ENCODE peak calls at places on chromosomes 6 and 20, in five cellular contexts. One of them, this sample, is unnamed.

GRCh38 chr6:50249493-50249892 is 199.8 kb upstream of the DEFB112 start:
- DNase-seq in transverse colon: no peak
- DNase-seq in suprapubic skin: no peak
- DNase-seq in GM23338: no peak
- DNase-seq in HL-60: no peak
- DNase-seq in this sample: no peak

GRCh38 chr20:330233-331149 is 5.1 kb downstream of the SOX12 start:
- DNase-seq in transverse colon: no peak
- DNase-seq in suprapubic skin: no peak
- DNase-seq in GM23338: peak
- DNase-seq in HL-60: peak
- DNase-seq in this sample: peak

GRCh38 chr6:80254716-80255115 is 148.2 kb downstream of the BCKDHB start:
- DNase-seq in transverse colon: no peak
- DNase-seq in suprapubic skin: no peak
- DNase-seq in GM23338: no peak
- DNase-seq in HL-60: no peak
- DNase-seq in this sample: no peak

GRCh38 chr20:16712541-16712947 is 17.3 kb upstream of the SNRPB2 start:
- DNase-seq in transverse colon: no peak
- DNase-seq in suprapubic skin: no peak
- DNase-seq in GM23338: no peak
- DNase-seq in HL-60: peak
- DNase-seq in this sample: no peak

GRCh38 chr20:45917790-45918141 is 5.8 kb upstream of the PLTP start:
- DNase-seq in transverse colon: no peak
- DNase-seq in suprapubic skin: no peak
- DNase-seq in GM23338: no peak
- DNase-seq in HL-60: no peak
- DNase-seq in this sample: no peak

GRCh38 chr6:163123098-163123497 is 291.4 kb upstream of the QKI start:
- DNase-seq in transverse colon: no peak
- DNase-seq in suprapubic skin: no peak
- DNase-seq in GM23338: peak
- DNase-seq in HL-60: no peak
- DNase-seq in this sample: no peak

GRCh38 chr6:38973178-38974057 is 75.2 kb upstream of the GLP1R start:
- DNase-seq in transverse colon: no peak
- DNase-seq in suprapubic skin: no peak
- DNase-seq in GM23338: peak
- DNase-seq in HL-60: peak
- DNase-seq in this sample: peak

GRCh38 chr20:60057866-60058807 is 99.9 kb downstream of the CDH26 start:
- DNase-seq in transverse colon: peak
- DNase-seq in suprapubic skin: no peak
- DNase-seq in GM23338: peak
- DNase-seq in HL-60: peak
- DNase-seq in this sample: no peak

GRCh38 chr6:117423754-117424153 is 2.0 kb downstream of the ROS1 start:
- DNase-seq in transverse colon: no peak
- DNase-seq in suprapubic skin: no peak
- DNase-seq in GM23338: no peak
- DNase-seq in HL-60: no peak
- DNase-seq in this sample: no peak

GRCh38 chr20:34706912-34707784 is 3.0 kb downstream of the TP53INP2 start:
- DNase-seq in transverse colon: no peak
- DNase-seq in suprapubic skin: no peak
- DNase-seq in GM23338: no peak
- DNase-seq in HL-60: no peak
- DNase-seq in this sample: no peak

GRCh38 chr20:18653736-18654447 is 66.0 kb downstream of the DTD1 start:
- DNase-seq in transverse colon: no peak
- DNase-seq in suprapubic skin: no peak
- DNase-seq in GM23338: no peak
- DNase-seq in HL-60: no peak
- DNase-seq in this sample: no peak

GRCh38 chr6:148479498-148479897 is 136.9 kb downstream of the SASH1 start:
- DNase-seq in transverse colon: no peak
- DNase-seq in suprapubic skin: no peak
- DNase-seq in GM23338: no peak
- DNase-seq in HL-60: no peak
- DNase-seq in this sample: no peak

GRCh38 chr20:14948416-14948815 is 611.0 kb upstream of the FLRT3 start:
- DNase-seq in transverse colon: no peak
- DNase-seq in suprapubic skin: no peak
- DNase-seq in GM23338: no peak
- DNase-seq in HL-60: no peak
- DNase-seq in this sample: peak

GRCh38 chr6:30703821-30704220 is 13.0 kb upstream of the NRM start:
- DNase-seq in transverse colon: no peak
- DNase-seq in suprapubic skin: no peak
- DNase-seq in GM23338: no peak
- DNase-seq in HL-60: peak
- DNase-seq in this sample: no peak

GRCh38 chr6:105592329-105592728 is 189.4 kb upstream of the PREP start:
- DNase-seq in transverse colon: no peak
- DNase-seq in suprapubic skin: no peak
- DNase-seq in GM23338: no peak
- DNase-seq in HL-60: no peak
- DNase-seq in this sample: no peak

GRCh38 chr6:90454835-90455427 is 131.9 kb downstream of the MAP3K7 start:
- DNase-seq in transverse colon: no peak
- DNase-seq in suprapubic skin: no peak
- DNase-seq in GM23338: no peak
- DNase-seq in HL-60: no peak
- DNase-seq in this sample: no peak

GRCh38 chr6:1381397-1382330 is 7.7 kb upstream of the FOXF2 start:
- DNase-seq in transverse colon: peak
- DNase-seq in suprapubic skin: no peak
- DNase-seq in GM23338: peak
- DNase-seq in HL-60: no peak
- DNase-seq in this sample: peak

GRCh38 chr6:33904050-33904827 is 100.4 kb upstream of the MLN start:
- DNase-seq in transverse colon: peak
- DNase-seq in suprapubic skin: no peak
- DNase-seq in GM23338: no peak
- DNase-seq in HL-60: no peak
- DNase-seq in this sample: no peak

GRCh38 chr6:118685823-118686449 is 34.5 kb upstream of the CEP85L start:
- DNase-seq in transverse colon: no peak
- DNase-seq in suprapubic skin: no peak
- DNase-seq in GM23338: peak
- DNase-seq in HL-60: no peak
- DNase-seq in this sample: no peak

GRCh38 chr20:53581444-53582311 is 12.0 kb downstream of the ZNF217 start:
- DNase-seq in transverse colon: peak
- DNase-seq in suprapubic skin: no peak
- DNase-seq in GM23338: no peak
- DNase-seq in HL-60: peak
- DNase-seq in this sample: no peak

GRCh38 chr6:70371454-70372105 is 41.7 kb upstream of the FAM135A start:
- DNase-seq in transverse colon: no peak
- DNase-seq in suprapubic skin: no peak
- DNase-seq in GM23338: peak
- DNase-seq in HL-60: peak
- DNase-seq in this sample: peak

GRCh38 chr6:158644227-158645063 is at the start of gene DYNLT1:
- DNase-seq in transverse colon: peak
- DNase-seq in suprapubic skin: peak
- DNase-seq in GM23338: peak
- DNase-seq in HL-60: peak
- DNase-seq in this sample: peak

GRCh38 chr20:23419995-23420901 is 1.0 kb downstream of the NAPB start:
- DNase-seq in transverse colon: peak
- DNase-seq in suprapubic skin: peak
- DNase-seq in GM23338: peak
- DNase-seq in HL-60: peak
- DNase-seq in this sample: peak

GRCh38 chr20:7971536-7972285 is 31.5 kb upstream of the HAO1 start:
- DNase-seq in transverse colon: no peak
- DNase-seq in suprapubic skin: no peak
- DNase-seq in GM23338: no peak
- DNase-seq in HL-60: no peak
- DNase-seq in this sample: no peak

GRCh38 chr6:90894285-90895144 is 307.6 kb upstream of the MAP3K7 start:
- DNase-seq in transverse colon: no peak
- DNase-seq in suprapubic skin: no peak
- DNase-seq in GM23338: no peak
- DNase-seq in HL-60: no peak
- DNase-seq in this sample: no peak

GRCh38 chr6:119116712-119117281 is 38.3 kb upstream of the FAM184A start:
- DNase-seq in transverse colon: no peak
- DNase-seq in suprapubic skin: no peak
- DNase-seq in GM23338: peak
- DNase-seq in HL-60: no peak
- DNase-seq in this sample: peak

GRCh38 chr6:169859978-169860703 is 108.7 kb downstream of the ERMARD start:
- DNase-seq in transverse colon: no peak
- DNase-seq in suprapubic skin: no peak
- DNase-seq in GM23338: no peak
- DNase-seq in HL-60: no peak
- DNase-seq in this sample: no peak

GRCh38 chr6:78808356-78808891 is 58.9 kb upstream of the IRAK1BP1 start:
- DNase-seq in transverse colon: no peak
- DNase-seq in suprapubic skin: no peak
- DNase-seq in GM23338: no peak
- DNase-seq in HL-60: no peak
- DNase-seq in this sample: no peak

GRCh38 chr6:153312633-153313032 is 181.6 kb upstream of the RGS17 start:
- DNase-seq in transverse colon: peak
- DNase-seq in suprapubic skin: no peak
- DNase-seq in GM23338: peak
- DNase-seq in HL-60: peak
- DNase-seq in this sample: peak

DNA sequence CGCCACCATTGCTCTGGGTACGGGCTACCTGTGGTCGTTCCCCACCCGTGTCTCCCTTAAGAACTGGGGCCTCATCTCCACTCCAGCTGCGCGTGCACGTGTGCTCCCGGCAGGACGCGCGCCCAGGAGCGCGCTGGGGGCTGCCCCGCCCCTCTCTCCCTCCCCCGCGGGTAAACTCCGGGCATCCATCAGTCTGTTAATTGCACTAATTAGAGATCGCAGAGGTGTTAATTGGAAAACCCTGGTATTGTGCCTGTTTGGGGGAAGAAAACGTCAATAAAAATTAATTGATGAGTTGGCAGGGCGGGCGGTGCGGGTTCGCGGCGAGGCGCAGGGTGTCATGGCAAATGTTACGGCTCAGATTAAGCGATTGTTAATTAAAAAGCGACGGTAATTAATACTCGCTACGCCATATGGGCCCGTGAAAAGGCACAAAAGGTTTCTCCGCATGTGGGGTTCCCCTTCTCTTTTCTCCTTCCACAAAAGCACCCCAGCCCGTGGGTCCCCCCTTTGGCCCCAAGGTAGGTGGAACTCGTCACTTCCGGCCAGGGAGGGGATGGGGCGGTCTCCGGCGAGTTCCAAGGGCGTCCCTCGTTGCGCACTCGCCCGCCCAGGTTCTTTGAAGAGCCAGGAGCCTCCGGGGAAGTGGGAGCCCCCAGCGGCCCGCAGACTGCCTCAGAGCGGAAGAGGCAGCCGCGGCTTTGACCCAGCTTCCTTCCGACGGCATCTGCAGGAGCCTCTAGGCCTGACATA is 14.4 kb downstream of the FOXP4 start:
- DNase-seq in transverse colon: peak
- DNase-seq in suprapubic skin: no peak
- DNase-seq in GM23338: peak
- DNase-seq in HL-60: peak
- DNase-seq in this sample: peak
- TF ChIP-seq POLR2AphosphoS5 in transverse colon: no peak
- TF ChIP-seq POLR2AphosphoS5 in suprapubic skin: no peak
- TF ChIP-seq POLR2AphosphoS5 in GM23338: peak
- TF ChIP-seq POLR2AphosphoS5 in HL-60: no peak
- TF ChIP-seq POLR2AphosphoS5 in this sample: peak

GRCh38 chr6:111564482-111564945 is 41.2 kb downstream of the TRAF3IP2 start:
- DNase-seq in transverse colon: no peak
- DNase-seq in suprapubic skin: no peak
- DNase-seq in GM23338: no peak
- DNase-seq in HL-60: no peak
- DNase-seq in this sample: peak
- TF ChIP-seq POLR2AphosphoS5 in transverse colon: no peak
- TF ChIP-seq POLR2AphosphoS5 in suprapubic skin: no peak
- TF ChIP-seq POLR2AphosphoS5 in GM23338: no peak
- TF ChIP-seq POLR2AphosphoS5 in HL-60: no peak
- TF ChIP-seq POLR2AphosphoS5 in this sample: no peak

DNA sequence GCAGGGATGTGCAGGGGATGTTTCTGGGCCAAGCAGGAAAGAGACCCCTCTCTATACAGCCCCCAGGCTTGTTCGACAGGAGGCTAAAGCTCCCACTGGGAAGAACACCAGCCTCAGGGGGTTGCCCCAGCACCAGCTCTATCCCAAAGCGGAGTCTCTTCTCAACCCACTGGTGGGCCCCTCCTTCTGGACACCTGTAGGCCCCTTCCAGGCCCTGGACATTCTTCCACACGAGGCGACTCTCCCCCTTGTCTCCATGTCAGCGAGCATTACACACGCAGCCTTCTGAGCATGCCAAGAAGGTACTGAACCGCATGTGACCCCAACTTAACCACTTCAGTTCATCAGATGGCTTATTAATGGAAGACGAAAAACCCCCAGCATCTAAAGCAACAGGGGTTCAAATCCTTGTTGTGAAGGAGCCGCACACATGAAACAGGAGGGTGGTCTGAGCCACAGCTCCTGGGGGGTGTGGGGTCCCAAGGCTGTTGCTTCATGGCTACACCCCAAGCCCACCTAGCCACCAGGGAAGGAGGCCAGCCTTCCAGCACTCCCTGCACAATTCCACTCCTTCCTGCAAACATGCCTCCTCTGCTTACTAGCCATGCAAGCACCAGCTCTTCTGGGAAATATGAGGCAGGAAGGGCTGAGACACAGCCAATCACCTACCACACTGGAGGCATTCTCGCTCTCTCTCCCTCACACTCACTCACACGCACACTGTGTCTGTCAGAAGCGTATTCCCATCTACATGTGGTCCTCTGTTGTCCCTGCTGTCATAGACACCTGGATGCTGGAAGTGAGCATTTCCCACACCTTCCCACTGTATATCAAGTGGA is 104.6 kb downstream of the NOL4L start:
- DNase-seq in transverse colon: no peak
- DNase-seq in suprapubic skin: no peak
- DNase-seq in GM23338: no peak
- DNase-seq in HL-60: no peak
- DNase-seq in this sample: peak
- TF ChIP-seq POLR2AphosphoS5 in transverse colon: peak
- TF ChIP-seq POLR2AphosphoS5 in suprapubic skin: no peak
- TF ChIP-seq POLR2AphosphoS5 in GM23338: no peak
- TF ChIP-seq POLR2AphosphoS5 in HL-60: no peak
- TF ChIP-seq POLR2AphosphoS5 in this sample: no peak

DNA sequence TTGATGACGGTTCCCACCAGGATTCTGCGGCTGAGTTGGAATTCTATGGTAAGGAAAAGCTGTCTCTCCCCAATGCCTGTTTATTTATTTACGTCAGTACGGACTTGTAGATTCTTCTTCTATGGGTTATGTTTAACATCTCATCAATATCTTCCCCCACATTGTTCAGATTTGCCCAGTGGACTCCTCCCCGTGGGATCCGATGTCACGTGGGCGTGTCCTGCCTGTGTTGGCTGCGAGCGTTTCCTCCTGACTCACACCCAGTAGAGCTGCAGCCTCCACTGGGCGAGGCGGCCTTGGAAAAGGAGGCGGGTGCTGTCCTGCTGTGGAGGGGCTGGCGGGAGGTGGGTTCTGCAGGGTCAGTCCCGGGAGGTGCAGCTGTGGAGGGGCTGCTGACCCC is 46.8 kb upstream of the SLCO4A1 start:
- DNase-seq in transverse colon: peak
- DNase-seq in suprapubic skin: no peak
- DNase-seq in GM23338: no peak
- DNase-seq in HL-60: no peak
- DNase-seq in this sample: peak
- TF ChIP-seq POLR2AphosphoS5 in transverse colon: no peak
- TF ChIP-seq POLR2AphosphoS5 in suprapubic skin: no peak
- TF ChIP-seq POLR2AphosphoS5 in GM23338: no peak
- TF ChIP-seq POLR2AphosphoS5 in HL-60: no peak
- TF ChIP-seq POLR2AphosphoS5 in this sample: no peak

This sample was measured in endothelial cell of umbilical vein.